ENCODE peak calls at places on chromosomes 6 and 20, in four cellular contexts. One of them, this sample, is unnamed.
A peak's percentile ranks its signal among the peaks of the same experiment; 100 is the strongest.

GRCh38 chr6:5085638-5086293 is 625 bp downstream of the PPP1R3G start:
- DNase-seq in neuronal stem cell: peak; percentile 49
- DNase-seq in mesenchymal stem cell: peak; percentile 70
- DNase-seq in H9: peak; percentile 65
- DNase-seq in this sample: peak; percentile 30

GRCh38 chr20:58438970-58439808 is 50.2 kb downstream of the VAPB start:
- DNase-seq in neuronal stem cell: no peak
- DNase-seq in mesenchymal stem cell: no peak
- DNase-seq in H9: no peak
- DNase-seq in this sample: no peak

GRCh38 chr6:35448191-35448590 is 3.9 kb upstream of the FANCE start:
- DNase-seq in neuronal stem cell: no peak
- DNase-seq in mesenchymal stem cell: no peak
- DNase-seq in H9: no peak
- DNase-seq in this sample: no peak

GRCh38 chr20:56422824-56423189 is 10.7 kb downstream of the CASS4 start:
- DNase-seq in neuronal stem cell: no peak
- DNase-seq in mesenchymal stem cell: no peak
- DNase-seq in H9: no peak
- DNase-seq in this sample: peak; percentile 33

GRCh38 chr20:610130-611046 is at the start of gene TCF15:
- DNase-seq in neuronal stem cell: peak; percentile 70
- DNase-seq in mesenchymal stem cell: no peak
- DNase-seq in H9: peak; percentile 72
- DNase-seq in this sample: no peak

GRCh38 chr6:87606199-87606598 is 16.3 kb downstream of the ORC3 start:
- DNase-seq in neuronal stem cell: no peak
- DNase-seq in mesenchymal stem cell: no peak
- DNase-seq in H9: no peak
- DNase-seq in this sample: no peak

GRCh38 chr20:18698735-18699380 is 111.0 kb downstream of the DTD1 start:
- DNase-seq in neuronal stem cell: no peak
- DNase-seq in mesenchymal stem cell: no peak
- DNase-seq in H9: no peak
- DNase-seq in this sample: no peak

GRCh38 chr6:144777249-144777648 is 492.1 kb downstream of the UTRN start:
- DNase-seq in neuronal stem cell: no peak
- DNase-seq in mesenchymal stem cell: no peak
- DNase-seq in H9: no peak
- DNase-seq in this sample: no peak

GRCh38 chr20:57658447-57659130 is 38.4 kb upstream of the ZBP1 start:
- DNase-seq in neuronal stem cell: no peak
- DNase-seq in mesenchymal stem cell: no peak
- DNase-seq in H9: peak; percentile 21
- DNase-seq in this sample: no peak

GRCh38 chr6:78909391-78909790 is 42.0 kb downstream of the IRAK1BP1 start:
- DNase-seq in neuronal stem cell: no peak
- DNase-seq in mesenchymal stem cell: peak; percentile 33
- DNase-seq in H9: no peak
- DNase-seq in this sample: peak; percentile 53

GRCh38 chr6:84151669-84152068 is 75.8 kb downstream of the CEP162 start:
- DNase-seq in neuronal stem cell: no peak
- DNase-seq in mesenchymal stem cell: no peak
- DNase-seq in H9: no peak
- DNase-seq in this sample: no peak

GRCh38 chr20:14142171-14142570 is 146.9 kb downstream of the MACROD2 start:
- DNase-seq in neuronal stem cell: peak; percentile 72
- DNase-seq in mesenchymal stem cell: peak; percentile 42
- DNase-seq in H9: peak; percentile 84
- DNase-seq in this sample: peak; percentile 19

GRCh38 chr6:116398366-116399005 is 27.7 kb downstream of the DSE start:
- DNase-seq in neuronal stem cell: no peak
- DNase-seq in mesenchymal stem cell: peak; percentile 48
- DNase-seq in H9: no peak
- DNase-seq in this sample: peak; percentile 72

GRCh38 chr20:39897058-39897457 is 792.0 kb downstream of the MAFB start:
- DNase-seq in neuronal stem cell: no peak
- DNase-seq in mesenchymal stem cell: peak; percentile 83
- DNase-seq in H9: no peak
- DNase-seq in this sample: peak; percentile 97

GRCh38 chr6:13923527-13924145 is 1.1 kb upstream of the RNF182 start:
- DNase-seq in neuronal stem cell: no peak
- DNase-seq in mesenchymal stem cell: peak; percentile 75
- DNase-seq in H9: no peak
- DNase-seq in this sample: peak; percentile 65

GRCh38 chr6:82959385-82959941 is 106.2 kb downstream of the UBE3D start:
- DNase-seq in neuronal stem cell: peak; percentile 38
- DNase-seq in mesenchymal stem cell: peak; percentile 27
- DNase-seq in H9: peak; percentile 45
- DNase-seq in this sample: peak; percentile 70

GRCh38 chr6:163356324-163356723 is 58.2 kb upstream of the QKI start:
- DNase-seq in neuronal stem cell: no peak
- DNase-seq in mesenchymal stem cell: peak; percentile 89
- DNase-seq in H9: peak; percentile 64
- DNase-seq in this sample: peak; percentile 71

GRCh38 chr6:137112067-137112355 is 61.4 kb downstream of the IL22RA2 start:
- DNase-seq in neuronal stem cell: no peak
- DNase-seq in mesenchymal stem cell: peak; percentile 24
- DNase-seq in H9: no peak
- DNase-seq in this sample: peak; percentile 36

GRCh38 chr6:143569035-143569434 is 57.5 kb upstream of the FUCA2 start:
- DNase-seq in neuronal stem cell: no peak
- DNase-seq in mesenchymal stem cell: peak; percentile 3
- DNase-seq in H9: no peak
- DNase-seq in this sample: peak; percentile 53

GRCh38 chr6:129766959-129767728 is 57.2 kb upstream of the ARHGAP18 start:
- DNase-seq in neuronal stem cell: peak; percentile 65
- DNase-seq in mesenchymal stem cell: peak; percentile 80
- DNase-seq in H9: peak; percentile 77
- DNase-seq in this sample: peak; percentile 77

GRCh38 chr6:131058236-131058635 is 4.8 kb downstream of the EPB41L2 start:
- DNase-seq in neuronal stem cell: no peak
- DNase-seq in mesenchymal stem cell: no peak
- DNase-seq in H9: no peak
- DNase-seq in this sample: peak; percentile 57

GRCh38 chr6:39844866-39845265 is 52.7 kb downstream of the DAAM2 start:
- DNase-seq in neuronal stem cell: no peak
- DNase-seq in mesenchymal stem cell: no peak
- DNase-seq in H9: no peak
- DNase-seq in this sample: no peak

GRCh38 chr6:39841291-39841690 is 49.1 kb downstream of the DAAM2 start:
- DNase-seq in neuronal stem cell: peak; percentile 6
- DNase-seq in mesenchymal stem cell: no peak
- DNase-seq in H9: peak; percentile 36
- DNase-seq in this sample: peak; percentile 11

GRCh38 chr6:39841923-39842322 is 49.7 kb downstream of the DAAM2 start:
- DNase-seq in neuronal stem cell: no peak
- DNase-seq in mesenchymal stem cell: no peak
- DNase-seq in H9: no peak
- DNase-seq in this sample: no peak

GRCh38 chr6:39840781-39841180 is 48.6 kb downstream of the DAAM2 start:
- DNase-seq in neuronal stem cell: no peak
- DNase-seq in mesenchymal stem cell: no peak
- DNase-seq in H9: no peak
- DNase-seq in this sample: no peak

DNA sequence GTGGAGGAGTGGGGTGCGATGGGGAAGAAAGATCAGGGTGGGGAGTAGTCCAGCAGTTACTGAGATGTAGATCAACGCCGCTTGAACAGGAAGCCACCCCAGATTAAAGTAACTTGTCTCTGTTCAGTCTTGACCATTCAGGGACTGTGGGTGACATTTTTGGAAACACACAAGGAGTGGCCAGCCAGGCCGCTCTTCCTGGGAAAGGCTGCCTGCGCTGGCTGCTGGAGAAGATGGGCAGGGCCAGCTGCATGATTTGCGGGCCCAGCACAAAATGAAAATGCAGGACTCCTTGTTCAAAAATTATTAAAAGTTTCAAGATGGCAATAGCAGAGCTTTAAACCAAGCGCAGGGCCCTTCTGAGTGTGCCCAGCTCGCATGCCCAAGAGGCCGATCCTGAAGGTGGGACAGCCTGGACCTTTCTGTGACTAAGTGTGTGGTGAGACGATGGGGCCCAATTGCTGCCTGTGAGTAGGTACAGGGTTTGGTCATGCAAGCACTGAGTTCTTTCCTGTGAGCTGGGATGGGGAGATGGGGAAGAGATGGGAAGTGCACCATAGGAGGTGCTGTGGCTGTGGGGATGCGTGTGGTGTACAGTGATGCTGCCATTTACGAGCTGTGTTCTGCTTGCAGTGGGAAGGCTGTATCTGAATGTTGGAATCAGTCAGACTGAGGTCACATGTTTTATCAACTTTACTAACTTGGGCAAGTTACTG is 51.3 kb downstream of the DAAM2 start:
- DNase-seq in neuronal stem cell: no peak
- DNase-seq in mesenchymal stem cell: no peak
- DNase-seq in H9: no peak
- DNase-seq in this sample: peak; percentile 6
- H3K4ac ChIP-seq in neuronal stem cell: no peak overlapping the region
- H3K4ac ChIP-seq in mesenchymal stem cell: no peak overlapping the region
- H3K4ac ChIP-seq in H9: no peak overlapping the region
- H3K4ac ChIP-seq in this sample: no peak overlapping the region

GRCh38 chr20:23452776-23453175 is at the start of gene CST11:
- DNase-seq in neuronal stem cell: no peak
- DNase-seq in mesenchymal stem cell: no peak
- DNase-seq in H9: no peak
- DNase-seq in this sample: no peak
- H3K4ac ChIP-seq in neuronal stem cell: no peak within 1 kb of the TSS
- H3K4ac ChIP-seq in mesenchymal stem cell: no peak within 1 kb of the TSS
- H3K4ac ChIP-seq in H9: no peak within 1 kb of the TSS
- H3K4ac ChIP-seq in this sample: no peak within 1 kb of the TSS

GRCh38 chr6:53107091-53107490 is 41.5 kb downstream of the GCM1 start:
- DNase-seq in neuronal stem cell: no peak
- DNase-seq in mesenchymal stem cell: no peak
- DNase-seq in H9: no peak
- DNase-seq in this sample: peak; percentile 50
- H3K4ac ChIP-seq in neuronal stem cell: no peak overlapping the region
- H3K4ac ChIP-seq in mesenchymal stem cell: no peak overlapping the region
- H3K4ac ChIP-seq in H9: no peak overlapping the region
- H3K4ac ChIP-seq in this sample: no peak overlapping the region

GRCh38 chr6:135094403-135094821 is 39.8 kb upstream of the HBS1L start:
- DNase-seq in neuronal stem cell: no peak
- DNase-seq in mesenchymal stem cell: no peak
- DNase-seq in H9: no peak
- DNase-seq in this sample: peak; percentile 14
- H3K4ac ChIP-seq in neuronal stem cell: no peak overlapping the region
- H3K4ac ChIP-seq in mesenchymal stem cell: no peak overlapping the region
- H3K4ac ChIP-seq in H9: no peak overlapping the region
- H3K4ac ChIP-seq in this sample: no peak overlapping the region

DNA sequence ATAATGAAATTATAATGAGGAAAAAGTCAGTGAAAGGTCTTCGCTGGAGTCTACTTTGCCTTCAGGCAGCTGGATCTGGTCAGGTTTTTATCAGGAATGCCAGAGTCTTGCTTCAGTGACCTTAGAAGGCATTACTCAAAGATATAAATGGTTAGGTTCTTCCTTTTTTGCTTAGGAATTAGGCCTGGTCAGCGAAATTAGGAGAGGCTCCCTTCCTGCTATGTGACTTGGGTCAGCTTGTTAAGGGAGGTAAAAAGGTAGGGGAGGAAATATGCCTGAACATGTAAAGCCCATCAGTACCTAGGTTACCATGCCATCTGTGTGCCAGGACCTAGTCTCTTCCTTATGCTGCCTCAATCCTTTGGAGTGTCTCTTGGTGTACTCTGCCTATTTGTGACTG is 115.2 kb downstream of the OTOR start:
- DNase-seq in neuronal stem cell: no peak
- DNase-seq in mesenchymal stem cell: no peak
- DNase-seq in H9: no peak
- DNase-seq in this sample: no peak
- H3K4ac ChIP-seq in neuronal stem cell: no peak overlapping the region
- H3K4ac ChIP-seq in mesenchymal stem cell: no peak overlapping the region
- H3K4ac ChIP-seq in H9: no peak overlapping the region
- H3K4ac ChIP-seq in this sample: no peak overlapping the region

GRCh38 chr6:151610336-151610735 is 116.5 kb downstream of the CCDC170 start:
- DNase-seq in neuronal stem cell: no peak
- DNase-seq in mesenchymal stem cell: no peak
- DNase-seq in H9: no peak
- DNase-seq in this sample: no peak
- H3K4ac ChIP-seq in neuronal stem cell: no peak overlapping the region
- H3K4ac ChIP-seq in mesenchymal stem cell: no peak overlapping the region
- H3K4ac ChIP-seq in H9: no peak overlapping the region
- H3K4ac ChIP-seq in this sample: no peak overlapping the region

GRCh38 chr20:63969851-63970713 is at the start of gene ZNF512B:
- DNase-seq in neuronal stem cell: no peak
- DNase-seq in mesenchymal stem cell: peak; percentile 57
- DNase-seq in H9: peak; percentile 57
- DNase-seq in this sample: peak; percentile 50
- H3K4ac ChIP-seq in neuronal stem cell: peak within 1 kb of the TSS; percentile 89
- H3K4ac ChIP-seq in mesenchymal stem cell: peak within 1 kb of the TSS; percentile 71
- H3K4ac ChIP-seq in H9: no peak within 1 kb of the TSS
- H3K4ac ChIP-seq in this sample: peak within 1 kb of the TSS; percentile 81

DNA sequence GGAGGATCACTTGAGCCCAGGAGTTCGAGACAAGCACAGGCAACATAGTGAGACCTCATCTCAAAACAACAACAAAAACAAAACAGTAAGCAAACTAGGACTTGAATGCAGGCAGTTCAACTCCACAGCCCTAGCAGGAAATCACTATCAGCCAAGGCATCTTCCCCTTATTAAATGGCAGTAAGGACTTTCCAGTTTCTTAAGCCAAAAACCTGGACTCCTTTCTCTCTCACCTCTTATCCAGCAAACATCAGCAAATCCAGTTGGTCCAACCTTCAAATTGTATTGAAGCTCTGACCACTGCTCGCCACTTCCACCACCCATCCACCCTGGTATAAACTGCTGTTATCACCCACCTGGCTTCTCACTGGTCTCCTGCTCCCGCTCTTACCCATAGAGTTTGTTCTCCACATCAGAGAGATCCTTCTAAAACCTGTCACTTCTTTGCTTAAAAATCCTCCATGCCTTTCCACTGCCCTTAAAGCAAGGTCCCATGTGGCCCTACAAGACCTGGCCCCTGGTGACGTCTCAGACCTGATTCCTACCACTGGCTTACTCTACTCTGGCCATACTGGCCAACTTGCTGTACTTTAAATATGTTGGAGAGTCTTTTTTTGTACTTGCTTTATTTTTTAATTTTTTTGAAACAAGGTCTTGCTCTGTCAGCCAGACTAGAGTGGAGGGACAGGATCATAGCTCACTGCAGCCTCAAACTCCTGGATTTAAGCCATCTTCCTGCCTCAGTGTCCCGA is 27.6 kb downstream of the BCL2L1 start:
- DNase-seq in neuronal stem cell: no peak
- DNase-seq in mesenchymal stem cell: no peak
- DNase-seq in H9: no peak
- DNase-seq in this sample: no peak
- H3K4ac ChIP-seq in neuronal stem cell: no peak overlapping the region
- H3K4ac ChIP-seq in mesenchymal stem cell: peak overlapping the region; percentile 45
- H3K4ac ChIP-seq in H9: no peak overlapping the region
- H3K4ac ChIP-seq in this sample: peak overlapping the region; percentile 88